ENCODE peak calls at places on chromosomes 6 and 20, in six cellular contexts. S is fibroblast of lung, N is upper lobe of right lung, R is keratinocyte, X is RWPE2, G is upper lobe of left lung. H is an unnamed sample. For H3K4me1, the result is how much of the 10 kb centered on the place peaks cover.

GRCh38 chr6:81625216-81625615 is 127.3 kb downstream of the TENT5A start:
- DNase-seq in R (no peak), S (no peak), G (no peak), N (no peak), X (no peak), H (no peak)

GRCh38 chr6:28353981-28354676 is 4.4 kb downstream of the ZKSCAN3 start:
- DNase-seq in G (peak), N (peak), R (peak), X (no peak), S (peak), H (peak)

GRCh38 chr6:20610636-20611200 is 76.5 kb downstream of the CDKAL1 start:
- DNase-seq in G (no peak), S (peak), N (no peak), R (no peak), X (no peak), H (no peak)

GRCh38 chr6:129701721-129702455 is 8.1 kb downstream of the ARHGAP18 start:
- DNase-seq in S (peak), N (no peak), X (no peak), G (no peak), R (no peak), H (no peak)

GRCh38 chr20:61821698-61822097 is 244.0 kb downstream of the TAF4 start:
- DNase-seq in X (no peak), G (no peak), N (no peak), S (no peak), R (no peak), H (no peak)

GRCh38 chr6:33428219-33428890 is 8.5 kb downstream of the SYNGAP1 start:
- DNase-seq in X (no peak), N (no peak), S (no peak), R (peak), G (peak), H (peak)

GRCh38 chr6:117986401-117986800 is 79.3 kb downstream of the SLC35F1 start:
- DNase-seq in R (no peak), G (no peak), N (no peak), S (no peak), X (no peak), H (no peak)

GRCh38 chr6:167577891-167578361 is 248.8 kb upstream of the AFDN start:
- DNase-seq in R (no peak), N (no peak), S (no peak), X (no peak), G (no peak), H (no peak)

GRCh38 chr20:4813839-4814695 is 92.4 kb downstream of the PRND start:
- DNase-seq in G (peak), N (no peak), S (no peak), X (no peak), R (no peak), H (peak)

GRCh38 chr6:51817832-51818231 is 269.6 kb downstream of the PKHD1 start:
- DNase-seq in R (no peak), X (no peak), S (no peak), G (no peak), N (no peak), H (no peak)

GRCh38 chr6:89295981-89296380 is 19.1 kb downstream of the GABRR2 start:
- DNase-seq in G (no peak), R (no peak), N (no peak), S (no peak), X (no peak), H (no peak)

GRCh38 chr20:45392733-45393132 is 14.6 kb upstream of the TP53TG5 start:
- DNase-seq in S (no peak), X (no peak), R (no peak), G (no peak), N (no peak), H (no peak)

GRCh38 chr20:54244113-54244512 is 36.2 kb downstream of the PFDN4 start:
- DNase-seq in R (no peak), N (no peak), S (no peak), G (no peak), X (no peak), H (no peak)

GRCh38 chr6:83221886-83222479 is 28.8 kb downstream of the RWDD2A start:
- DNase-seq in R (no peak), N (no peak), S (peak), X (no peak), G (no peak), H (no peak)

GRCh38 chr6:13273931-13274706 is 54.2 kb downstream of the TBC1D7 start:
- DNase-seq in R (no peak), G (peak), S (no peak), X (no peak), N (peak), H (peak)

GRCh38 chr6:127538750-127539264 is 19.7 kb upstream of the MTCL3 start:
- DNase-seq in X (no peak), G (no peak), R (no peak), S (no peak), N (no peak), H (no peak)

GRCh38 chr20:44633872-44634600 is 17.5 kb downstream of the ADA start:
- DNase-seq in G (no peak), S (no peak), R (no peak), X (peak), N (no peak), H (no peak)

GRCh38 chr6:140566706-140567330 is 1192.4 kb upstream of the CITED2 start:
- DNase-seq in X (no peak), G (no peak), S (peak), R (no peak), N (no peak), H (no peak)

GRCh38 chr6:42702200-42702599 is 20.2 kb downstream of the PRPH2 start:
- DNase-seq in S (peak), G (no peak), N (no peak), R (peak), X (no peak), H (no peak)

GRCh38 chr6:11854418-11855165 is 76.0 kb upstream of the ADTRP start:
- DNase-seq in S (peak), G (no peak), N (no peak), X (no peak), R (no peak), H (no peak)

GRCh38 chr6:134437376-134437775 is 119.5 kb upstream of the SGK1 start:
- DNase-seq in N (no peak), R (no peak), X (no peak), S (peak), G (peak), H (no peak)

GRCh38 chr6:1952726-1953360 is 292.6 kb downstream of the GMDS start:
- DNase-seq in N (no peak), G (no peak), R (peak), X (peak), S (peak), H (no peak)

GRCh38 chr20:52219441-52219840 is 27.9 kb upstream of the ZFP64 start:
- DNase-seq in R (no peak), X (no peak), N (no peak), G (no peak), S (no peak), H (no peak)

GRCh38 chr6:157682856-157683481 is 140.1 kb upstream of the SNX9 start:
- DNase-seq in G (no peak), S (peak), N (no peak), X (no peak), R (no peak), H (no peak)

GRCh38 chr6:119612176-119612870 is 262.8 kb upstream of the MAN1A1 start:
- DNase-seq in S (peak), G (no peak), N (no peak), R (no peak), X (no peak), H (no peak)

GRCh38 chr20:59565768-59566461 is 38.4 kb upstream of the PHACTR3 start:
- DNase-seq in N (peak), S (no peak), R (no peak), X (peak), G (no peak), H (no peak)

GRCh38 chr20:44081888-44082287 is 105.1 kb downstream of the JPH2 start:
- DNase-seq in R (no peak), X (peak), G (no peak), S (no peak), N (no peak), H (no peak)

GRCh38 chr20:15045246-15045645 is 707.8 kb upstream of the FLRT3 start:
- DNase-seq in S (no peak), N (no peak), G (peak), R (no peak), X (no peak), H (no peak)

GRCh38 chr6:53306819-53307347 is 41.9 kb downstream of the ELOVL5 start:
- DNase-seq in N (no peak), X (no peak), G (no peak), R (peak), S (peak), H (no peak)

GRCh38 chr6:45132059-45132458 is 196.1 kb upstream of the RUNX2 start:
- DNase-seq in X (no peak), R (no peak), S (peak), G (no peak), N (no peak), H (no peak)

GRCh38 chr20:59035381-59035780 is 3.2 kb upstream of the ATP5F1E start:
- DNase-seq in N (no peak), S (no peak), G (no peak), R (no peak), X (peak), H (no peak)

GRCh38 chr20:48599748-48600469 is 227.9 kb downstream of the PREX1 start:
- DNase-seq in R (no peak), N (peak), S (no peak), G (no peak), X (peak), H (peak)

GRCh38 chr6:56637640-56638039 is 5.0 kb downstream of the DST start:
- DNase-seq in G (no peak), N (no peak), S (peak), X (no peak), R (peak), H (no peak)

GRCh38 chr6:56242343-56242742 is 5.0 kb downstream of the COL21A1 start:
- DNase-seq in N (no peak), G (no peak), S (no peak), X (no peak), R (no peak), H (no peak)

GRCh38 chr6:100382031-100382430 is 82.7 kb downstream of the SIM1 start:
- DNase-seq in S (peak), R (no peak), X (no peak), G (no peak), N (no peak), H (no peak)

DNA sequence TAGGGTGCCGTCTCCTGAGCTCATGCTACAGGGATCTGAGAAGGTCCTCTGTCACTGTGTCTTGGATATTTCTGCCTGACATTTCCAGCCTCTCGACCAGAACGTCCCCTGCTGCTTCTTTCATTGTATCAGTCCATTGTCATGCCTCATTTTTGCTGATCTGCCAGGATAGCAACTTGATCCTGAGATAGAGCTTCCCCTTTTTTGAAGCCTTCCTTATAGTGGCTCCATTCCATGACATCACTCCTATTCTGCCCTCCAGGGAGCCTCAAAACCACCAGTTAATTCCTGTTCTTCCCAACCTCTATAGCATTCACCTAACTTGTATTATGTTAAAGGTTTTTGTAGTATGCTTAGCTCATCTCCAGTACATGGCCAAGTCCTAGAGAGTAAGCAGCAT is 431.8 kb upstream of the NOX3 start:
- DNase-seq in X (no peak), R (no peak), S (no peak), N (no peak), G (no peak), H (no peak)
- H3K4me1 ChIP-seq in X (under half), R (under half), S (under half), N (under half), G (under half), H (under half)

DNA sequence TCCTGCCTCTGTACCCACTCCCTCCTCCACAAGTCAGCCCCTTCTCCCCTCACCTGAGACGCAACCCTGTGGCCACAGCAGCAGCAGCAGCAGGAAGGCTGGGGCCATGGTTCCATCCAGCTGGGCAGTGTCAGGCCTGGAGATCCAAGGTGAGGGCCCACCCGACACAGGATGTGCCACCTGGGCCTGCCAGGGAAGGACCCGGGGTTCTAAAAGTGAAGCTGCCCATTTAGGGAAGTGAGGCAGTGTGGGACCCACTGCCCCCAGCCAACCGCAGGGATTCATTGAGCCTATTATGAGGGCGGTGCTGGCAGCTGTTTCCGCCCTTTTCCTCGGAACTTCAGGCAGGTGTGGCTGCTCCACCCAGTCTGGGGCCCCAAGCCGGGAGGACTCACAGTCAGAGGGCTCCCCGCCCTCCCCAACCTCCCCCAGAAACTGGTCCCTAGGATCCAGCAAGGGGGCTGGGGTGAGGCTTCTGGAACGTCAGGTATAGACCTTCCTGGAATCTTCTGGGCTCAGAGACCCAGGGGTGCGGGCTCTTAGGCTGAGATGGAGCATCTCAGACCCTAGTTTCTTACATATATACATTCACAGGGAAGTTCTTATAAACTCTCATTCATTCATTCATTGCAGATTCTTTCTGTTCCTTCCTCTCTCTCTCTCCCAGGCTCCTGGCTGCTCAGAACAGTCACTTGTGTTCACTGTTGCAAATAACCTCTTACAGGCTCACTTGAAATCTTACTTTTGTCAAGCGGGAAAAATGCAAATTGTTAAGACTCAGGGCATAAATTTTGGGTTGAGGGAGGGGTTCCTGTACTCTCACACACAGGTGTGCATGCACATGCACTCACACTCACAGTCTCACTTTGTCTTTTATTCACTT is at the start of gene TREML2:
- DNase-seq in R (no peak), N (no peak), S (no peak), X (no peak), G (peak), H (peak)
- H3K4me3 ChIP-seq in R (no peak), N (no peak), S (no peak), X (no peak), G (no peak), H (no peak)

DNA sequence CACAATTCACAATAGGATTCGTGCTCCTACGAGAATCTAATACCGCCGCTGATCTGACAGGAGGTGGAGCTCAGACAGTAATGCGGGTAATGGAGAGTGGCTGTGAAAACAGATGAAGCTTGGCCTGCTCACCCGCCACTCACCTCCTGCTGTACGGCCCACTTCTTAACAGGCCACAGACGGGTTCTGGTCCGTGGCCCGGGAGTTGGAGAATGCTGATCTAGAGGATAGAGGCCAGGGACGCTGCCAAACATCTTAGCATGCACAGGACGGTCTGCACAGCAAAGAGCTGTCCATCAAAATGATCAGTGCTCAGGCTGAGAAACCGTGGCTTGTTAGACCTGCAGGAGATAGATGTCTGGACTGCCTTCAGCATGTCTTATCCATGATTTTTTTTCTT is 186.4 kb downstream of the SASH1 start:
- DNase-seq in X (no peak), S (no peak), R (no peak), G (no peak), N (no peak), H (no peak)
- H3K4me1 ChIP-seq in X (under half), S (under half), R (under half), G (under half), N (under half), H (under half)

GRCh38 chr20:38060536-38060935 is 27.0 kb downstream of the RPRD1B start:
- DNase-seq in S (peak), N (no peak), X (no peak), G (no peak), R (no peak), H (no peak)
- H3K4me3 ChIP-seq in S (no peak), N (no peak), X (no peak), G (no peak), R (no peak), H (no peak)

H was measured in mucosa of descending colon.